ENCODE peak calls at places on chromosome 19, in six cellular contexts. J, X, N, L, Y and W are unnamed samples.

GRCh38 chr19:30224689-30225606 is 147.2 kb upstream of the ZNF536 start:
- DNase-seq in Y (no peak), J (no peak), L (no peak), N (no peak), X (no peak), W (peak)

GRCh38 chr19:33514885-33515485 is 6.6 kb downstream of the PEPD start:
- DNase-seq in N (peak), J (peak), Y (no peak), X (no peak), L (no peak), W (no peak)

GRCh38 chr19:8423821-8424223 is 10.7 kb downstream of the MARCHF2 start:
- DNase-seq in L (peak), J (peak), Y (peak), N (peak), X (no peak), W (no peak)

GRCh38 chr19:27765912-27766725 is 1446.8 kb downstream of the UQCRFS1 start:
- DNase-seq in L (no peak), N (no peak), X (no peak), Y (no peak), J (no peak), W (no peak)

GRCh38 chr19:15015946-15016542 is 33.2 kb upstream of the CASP14 start:
- DNase-seq in X (no peak), J (no peak), L (no peak), Y (no peak), N (no peak), W (peak)

GRCh38 chr19:4035582-4035981 is 28.0 kb downstream of the PIAS4 start:
- DNase-seq in L (no peak), X (no peak), Y (no peak), J (no peak), N (no peak), W (no peak)

GRCh38 chr19:1066748-1067340 is at the start of gene ARHGAP45:
- DNase-seq in N (peak), L (no peak), Y (no peak), J (no peak), X (peak), W (peak)

GRCh38 chr19:29882719-29883105 is 59.3 kb upstream of the URI1 start:
- DNase-seq in X (no peak), Y (no peak), N (no peak), J (no peak), L (no peak), W (no peak)

GRCh38 chr19:1312732-1313694 is 27.3 kb downstream of the EFNA2 start:
- DNase-seq in Y (no peak), X (no peak), L (no peak), N (no peak), J (no peak), W (no peak)

GRCh38 chr19:1742989-1743696 is 10.2 kb upstream of the ONECUT3 start:
- DNase-seq in L (no peak), X (no peak), Y (no peak), J (no peak), N (no peak), W (no peak)

GRCh38 chr19:3893509-3894179 is 13.2 kb downstream of the ATCAY start:
- DNase-seq in J (no peak), Y (no peak), N (no peak), X (no peak), L (no peak), W (no peak)

GRCh38 chr19:2047449-2048103 is 3.5 kb downstream of the MKNK2 start:
- DNase-seq in L (no peak), J (peak), Y (no peak), X (peak), N (peak), W (peak)

GRCh38 chr19:42292042-42292960 is 9.6 kb upstream of the PRR19 start:
- DNase-seq in N (peak), Y (no peak), L (no peak), X (no peak), J (no peak), W (no peak)

GRCh38 chr19:15379996-15380647 is 535 bp upstream of the AKAP8 start:
- DNase-seq in J (peak), Y (no peak), L (no peak), X (no peak), N (peak), W (no peak)

GRCh38 chr19:7570761-7571160 is 24.9 kb upstream of the CAMSAP3 start:
- DNase-seq in J (no peak), N (no peak), L (no peak), X (no peak), Y (no peak), W (no peak)

GRCh38 chr19:47707135-47707925 is 5.9 kb upstream of the EHD2 start:
- DNase-seq in L (no peak), N (peak), X (peak), Y (no peak), J (peak), W (peak)

GRCh38 chr19:15332311-15332996 is at the start of gene BRD4:
- DNase-seq in L (no peak), X (peak), J (peak), Y (no peak), N (peak), W (peak)

GRCh38 chr19:1294688-1295087 is 9.0 kb downstream of the EFNA2 start:
- DNase-seq in N (no peak), J (no peak), L (no peak), X (no peak), Y (no peak), W (no peak)

GRCh38 chr19:28316464-28316863 is 896.5 kb downstream of the UQCRFS1 start:
- DNase-seq in J (no peak), X (no peak), N (no peak), Y (no peak), L (no peak), W (no peak)

GRCh38 chr19:18763674-18764590 is 27.2 kb downstream of the COMP start:
- DNase-seq in N (peak), J (peak), L (no peak), Y (no peak), X (no peak), W (no peak)

GRCh38 chr19:47408156-47408938 is 11.0 kb downstream of the MEIS3 start:
- DNase-seq in L (no peak), Y (no peak), J (no peak), X (no peak), N (no peak), W (no peak)

GRCh38 chr19:19361075-19361594 is 40.5 kb downstream of the MAU2 start:
- DNase-seq in X (peak), Y (peak), J (peak), L (no peak), N (peak), W (peak)

GRCh38 chr19:35171730-35172129 is 17.2 kb downstream of the FXYD5 start:
- DNase-seq in Y (no peak), X (no peak), L (no peak), N (no peak), J (no peak), W (no peak)

GRCh38 chr19:32324631-32325215 is 20.7 kb upstream of the ZNF507 start:
- DNase-seq in N (no peak), X (no peak), J (no peak), L (no peak), Y (no peak), W (no peak)
- TF ChIP-seq CTCF in N (no peak), X (no peak), J (no peak), L (no peak), Y (no peak), W (no peak)

DNA sequence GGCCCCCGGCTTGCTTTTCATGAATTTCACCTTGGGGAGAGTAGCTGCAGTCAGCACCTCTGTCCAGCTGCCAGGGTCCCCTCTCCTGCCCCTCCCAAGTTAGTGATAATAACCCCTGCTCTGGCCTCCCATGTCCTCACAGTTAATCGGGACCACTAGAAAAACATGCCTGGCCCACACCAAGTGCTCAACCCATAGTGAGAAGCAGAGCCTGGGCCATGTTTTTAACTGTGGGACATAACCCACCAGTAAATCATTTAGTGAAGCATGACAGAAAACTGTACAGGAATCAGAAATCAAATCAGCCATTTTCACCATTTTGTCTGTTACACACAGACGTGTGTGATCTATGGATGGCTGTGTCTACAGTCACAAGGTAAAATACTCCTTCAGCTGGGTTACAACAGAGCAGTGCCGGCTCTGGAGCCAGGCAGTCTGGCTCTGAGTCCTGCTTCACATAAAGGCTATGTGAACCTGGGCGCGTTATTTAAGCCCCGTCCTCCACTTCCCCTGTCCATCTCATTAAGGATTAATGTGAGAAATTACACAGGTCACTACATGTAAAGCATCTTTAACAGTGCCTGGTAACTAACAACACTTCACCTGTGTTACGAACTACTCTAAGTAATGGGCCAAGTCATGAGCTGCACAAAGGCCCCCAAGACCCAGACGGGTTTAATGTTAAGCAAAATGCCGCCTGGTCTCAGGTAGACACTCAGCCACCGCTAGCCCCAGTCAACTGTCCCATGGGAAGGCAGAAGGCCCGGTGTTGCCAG is 7.6 kb upstream of the ECH1 start:
- DNase-seq in Y (no peak), L (no peak), J (no peak), X (no peak), N (peak), W (no peak)
- TF ChIP-seq CTCF in Y (no peak), L (no peak), J (no peak), X (no peak), N (no peak), W (no peak)

GRCh38 chr19:40605201-40605971 is 4.2 kb downstream of the LTBP4 start:
- DNase-seq in N (peak), J (peak), L (no peak), Y (no peak), X (peak), W (peak)

GRCh38 chr19:40601061-40601973 is at the start of gene LTBP4:
- DNase-seq in X (no peak), Y (no peak), N (peak), J (no peak), L (no peak), W (peak)

GRCh38 chr19:40603719-40604646 is 2.8 kb downstream of the LTBP4 start:
- DNase-seq in N (peak), J (peak), Y (peak), L (peak), X (peak), W (peak)

GRCh38 chr19:40604647-40605200 is 3.6 kb downstream of the LTBP4 start:
- DNase-seq in L (no peak), J (no peak), X (no peak), Y (no peak), N (no peak), W (peak)

GRCh38 chr19:40603071-40603718 is 2.0 kb downstream of the LTBP4 start:
- DNase-seq in Y (no peak), N (no peak), J (no peak), L (no peak), X (no peak), W (no peak)
- TF ChIP-seq CTCF in Y (no peak), N (no peak), J (no peak), L (no peak), X (no peak), W (no peak)

GRCh38 chr19:5504115-5504514 is 48.9 kb downstream of the ZNRF4 start:
- DNase-seq in J (no peak), L (no peak), Y (no peak), X (no peak), N (no peak), W (no peak)
- TF ChIP-seq CTCF in J (no peak), L (no peak), Y (no peak), X (no peak), N (no peak), W (peak)

DNA sequence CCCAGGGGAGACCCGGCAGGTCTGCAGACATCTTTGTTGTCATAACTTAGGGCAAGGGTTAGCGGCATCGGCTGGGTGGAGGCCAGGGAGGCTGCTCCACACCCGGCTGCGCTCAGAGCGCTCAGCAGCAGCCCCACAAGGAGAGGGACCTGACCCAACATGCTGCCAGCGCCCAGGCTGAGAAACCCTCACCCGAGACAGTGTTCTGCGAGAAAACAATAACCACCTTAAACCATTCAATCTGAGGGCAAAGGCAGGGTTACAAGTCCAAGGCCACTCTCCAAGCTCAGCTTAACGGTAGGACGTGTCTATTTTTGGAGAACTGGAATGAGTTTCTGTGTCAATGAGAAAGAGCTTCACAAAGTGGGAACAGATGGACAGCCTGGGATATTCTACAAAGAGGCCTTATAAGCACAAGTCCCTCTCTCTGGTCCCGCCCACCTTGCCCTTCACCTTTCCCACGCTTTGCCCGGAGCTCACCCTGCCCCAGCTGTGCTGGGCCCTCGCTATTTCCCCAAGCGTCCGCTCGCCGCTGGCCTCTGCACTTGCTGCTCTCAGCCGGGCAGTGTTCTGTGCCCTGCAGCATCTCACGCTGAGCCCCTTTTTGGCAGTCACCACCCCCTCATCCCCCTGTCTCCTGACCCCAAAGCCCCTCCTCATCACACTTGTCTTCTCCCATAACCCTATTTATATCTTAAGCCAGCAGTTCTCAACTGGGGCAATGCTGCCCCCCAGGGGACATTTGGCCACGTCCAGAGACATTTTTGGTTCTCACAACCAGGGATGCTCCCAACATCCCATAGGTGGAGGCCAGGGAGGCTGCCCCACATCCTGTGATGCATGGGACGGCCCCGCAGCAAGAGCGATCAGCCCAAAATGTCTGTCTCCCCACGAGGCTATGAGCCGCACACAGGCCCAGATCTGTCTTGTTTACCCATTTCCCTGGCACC is 17.6 kb downstream of the PPP1R12C start:
- DNase-seq in L (no peak), Y (no peak), N (peak), X (no peak), J (no peak), W (no peak)
- TF ChIP-seq CTCF in L (no peak), Y (no peak), N (peak), X (no peak), J (no peak), W (no peak)

GRCh38 chr19:53538378-53539109 is 599 bp downstream of the ZNF331 start:
- DNase-seq in Y (no peak), J (no peak), L (no peak), X (no peak), N (no peak), W (peak)

GRCh38 chr19:53540091-53540490 is 2.1 kb downstream of the ZNF331 start:
- DNase-seq in L (no peak), Y (no peak), X (no peak), N (no peak), J (no peak), W (no peak)

GRCh38 chr19:53536223-53536543 is 1.8 kb upstream of the ZNF331 start:
- DNase-seq in J (no peak), N (no peak), X (no peak), L (no peak), Y (no peak), W (no peak)

GRCh38 chr19:53537126-53537522 is 821 bp upstream of the ZNF331 start:
- DNase-seq in J (no peak), N (no peak), Y (no peak), L (no peak), X (no peak), W (no peak)

DNA sequence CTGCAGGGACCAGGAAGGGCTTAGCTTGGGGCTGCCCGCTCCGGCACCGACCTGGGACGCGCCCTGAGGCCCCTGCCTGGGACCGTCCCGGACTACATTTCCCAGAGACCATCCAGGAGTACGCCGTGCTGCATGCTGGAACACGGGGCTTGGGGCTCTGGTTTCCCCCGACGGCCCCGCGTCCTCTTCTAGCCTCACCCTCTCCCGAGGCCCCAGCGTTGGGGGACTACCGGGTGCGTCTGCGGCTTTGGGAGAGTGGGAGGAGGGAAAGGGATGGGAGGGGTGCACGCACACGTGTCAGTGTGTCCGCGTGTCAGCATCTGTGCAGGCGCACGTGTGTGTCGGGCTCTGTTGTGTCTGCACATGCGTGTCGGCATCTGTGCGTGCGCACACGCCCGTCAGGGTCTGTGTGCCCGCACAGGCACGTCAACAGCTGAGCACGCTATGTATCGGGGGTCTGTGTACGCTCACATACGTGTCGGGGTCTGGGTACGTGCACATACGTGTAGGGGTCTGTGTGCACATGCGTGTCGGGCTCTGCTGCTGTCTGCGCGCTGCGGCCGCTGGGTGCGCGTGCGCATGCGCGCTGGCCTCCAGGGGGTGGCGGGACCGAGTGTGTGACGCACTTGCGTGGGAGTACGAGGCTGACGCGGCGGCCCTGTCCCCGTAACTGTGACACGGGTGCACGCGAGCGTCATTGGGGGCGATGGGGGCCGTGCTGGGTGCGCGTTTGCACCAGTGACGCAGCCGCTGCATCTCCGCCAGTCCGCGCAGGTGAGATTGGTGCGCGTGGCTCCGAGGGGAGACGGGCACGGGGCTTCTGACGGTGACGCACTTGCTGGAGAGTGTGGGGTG is at the start of gene ZNF331:
- DNase-seq in X (peak), J (peak), Y (peak), N (peak), L (peak), W (peak)
- TF ChIP-seq CTCF in X (no peak), J (no peak), Y (peak), N (peak), L (peak), W (no peak)

DNA sequence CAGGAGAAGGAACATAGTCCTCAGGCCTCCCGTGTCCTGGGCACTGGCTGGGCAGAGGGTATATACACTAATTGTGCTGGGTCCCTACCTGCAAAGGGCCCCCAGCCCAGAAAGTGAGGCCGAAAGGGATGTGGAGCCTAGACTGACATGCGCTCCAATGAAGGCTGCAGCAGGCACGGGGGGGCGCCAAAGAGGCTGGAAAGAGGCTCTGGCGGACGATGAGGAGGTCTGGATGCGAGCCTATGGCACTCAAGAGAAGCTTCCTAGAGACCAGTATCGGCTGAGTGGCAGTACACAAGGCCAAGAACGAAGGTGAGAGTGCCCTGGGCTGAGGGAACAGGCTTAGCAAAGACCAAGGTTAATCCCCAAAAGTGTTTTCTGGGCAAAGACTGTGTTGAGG is 16.6 kb downstream of the VRK3 start:
- DNase-seq in X (no peak), L (no peak), Y (no peak), N (no peak), J (no peak), W (peak)
- TF ChIP-seq CTCF in X (no peak), L (no peak), Y (no peak), N (no peak), J (no peak), W (no peak)

GRCh38 chr19:11453468-11454341 is 18.3 kb downstream of the PRKCSH start:
- DNase-seq in X (no peak), Y (no peak), J (no peak), L (no peak), N (no peak), W (peak)
- TF ChIP-seq CTCF in X (peak), Y (peak), J (no peak), L (no peak), N (peak), W (no peak)

GRCh38 chr19:49666120-49666444 is 349 bp downstream of the BCL2L12 start:
- DNase-seq in L (no peak), Y (no peak), X (no peak), J (no peak), N (no peak), W (no peak)
- TF ChIP-seq CTCF in L (no peak), Y (peak), X (no peak), J (no peak), N (peak), W (no peak)